ENCODE peak calls at places on chromosomes 7 and 10, in nine cellular contexts. T is T-helper 17 cell; I is non-pigmented ciliary epithelial cell; B is Panc1; D is stimulated activated CD4-positive, alpha-beta T cell treated with anti-CD3 and anti-CD28 coated beads, Interleukin-1b, Interleukin-23, amount 100 ng/mL, for 24 hours; F is renal cortical epithelial cell; S is ELR; K is prostate gland; M is HCEC 1CT. C is an unnamed sample.
A peak's percentile ranks its signal among the peaks of the same experiment; 100 is the strongest.

GRCh38 chr10:100364735-100365391 is 17.8 kb downstream of the SCD start:
- DNase-seq in K (peak; percentile 95), D (no peak), I (no peak), M (peak; percentile 85), F (peak; percentile 98), T (no peak), B (peak; percentile 92), S (peak; percentile 69), C (peak; percentile 93)

GRCh38 chr7:111409714-111410422 is 152.4 kb downstream of the IMMP2L start:
- DNase-seq in K (no peak), F (peak; percentile 18), B (no peak), S (no peak), D (no peak), M (no peak), I (peak; percentile 37), T (no peak), C (no peak)

GRCh38 chr7:29596593-29597178 is 33.1 kb downstream of the PRR15 start:
- DNase-seq in D (no peak), M (no peak), I (no peak), T (no peak), S (no peak), B (no peak), K (no peak), F (no peak), C (no peak)

GRCh38 chr7:54985405-54986360 is 33.1 kb upstream of the EGFR start:
- DNase-seq in F (peak; percentile 54), M (peak; percentile 92), D (no peak), B (peak; percentile 95), S (peak; percentile 98), K (no peak), I (peak; percentile 61), T (no peak), C (no peak)

GRCh38 chr7:14950013-14950412 is 47.5 kb upstream of the DGKB start:
- DNase-seq in M (peak; percentile 55), K (no peak), I (no peak), S (peak; percentile 85), T (no peak), B (no peak), F (no peak), D (no peak), C (no peak)

GRCh38 chr7:78151229-78151628 is 352.7 kb downstream of the PHTF2 start:
- DNase-seq in D (no peak), B (no peak), S (peak; percentile 14), F (peak; percentile 98), T (no peak), I (no peak), K (no peak), M (peak; percentile 64), C (no peak)

GRCh38 chr10:72062832-72063702 is 25.3 kb downstream of the SPOCK2 start:
- DNase-seq in T (no peak), I (no peak), B (no peak), F (no peak), M (no peak), D (no peak), K (no peak), S (no peak), C (no peak)

GRCh38 chr7:122802211-122802833 is 83.9 kb downstream of the CADPS2 start:
- DNase-seq in S (no peak), T (no peak), M (no peak), F (peak; percentile 26), K (peak; percentile 11), I (no peak), D (no peak), B (no peak), C (peak; percentile 64)

GRCh38 chr7:716212-716611 is 10.3 kb upstream of the DNAAF5 start:
- DNase-seq in F (no peak), I (no peak), D (no peak), S (no peak), M (no peak), T (no peak), K (no peak), B (no peak), C (peak; percentile 58)

GRCh38 chr10:74081192-74081803 is 69.3 kb downstream of the AP3M1 start:
- DNase-seq in B (peak; percentile 57), D (peak; percentile 20), I (no peak), S (peak; percentile 78), M (peak; percentile 65), K (peak; percentile 16), T (no peak), F (peak; percentile 54), C (no peak)

GRCh38 chr7:95323410-95324129 is 762 bp downstream of the PON1 start:
- DNase-seq in K (no peak), I (no peak), T (no peak), B (no peak), D (no peak), S (no peak), M (no peak), F (no peak), C (no peak)

GRCh38 chr10:112981553-112981952 is 31.5 kb downstream of the TCF7L2 start:
- DNase-seq in K (no peak), M (no peak), D (peak; percentile 32), F (no peak), S (peak; percentile 56), I (no peak), T (no peak), B (no peak), C (no peak)

GRCh38 chr10:109773288-109773687 is 150.0 kb downstream of the XPNPEP1 start:
- DNase-seq in B (no peak), M (no peak), K (no peak), S (no peak), I (no peak), F (no peak), D (no peak), T (no peak), C (no peak)

GRCh38 chr10:15420858-15421257 is 49.8 kb upstream of the FAM171A1 start:
- DNase-seq in I (no peak), D (no peak), T (no peak), K (no peak), M (no peak), S (no peak), B (no peak), F (no peak), C (no peak)

GRCh38 chr10:80444646-80445319 is 9.3 kb upstream of the TSPAN14 start:
- DNase-seq in F (peak; percentile 55), D (peak; percentile 48), S (peak; percentile 79), I (peak; percentile 41), B (peak; percentile 45), T (no peak), K (peak; percentile 56), M (peak; percentile 70), C (peak; percentile 85)

GRCh38 chr7:41881313-41882130 is 178.6 kb upstream of the INHBA start:
- DNase-seq in B (no peak), M (no peak), T (peak; percentile 39), I (no peak), K (no peak), S (no peak), F (no peak), D (peak; percentile 67), C (no peak)

GRCh38 chr10:29266641-29267040 is 22.2 kb upstream of the LYZL1 start:
- DNase-seq in D (no peak), B (no peak), F (no peak), T (no peak), S (no peak), K (no peak), M (no peak), I (no peak), C (no peak)

GRCh38 chr7:101519324-101520017 is 109.6 kb downstream of the MYL10 start:
- DNase-seq in K (no peak), F (no peak), M (peak; percentile 91), S (peak; percentile 77), I (no peak), B (no peak), T (no peak), D (no peak), C (no peak)

GRCh38 chr10:128268015-128268722 is 141.9 kb upstream of the MKI67 start:
- DNase-seq in I (no peak), B (no peak), K (peak; percentile 19), F (peak; percentile 3), M (no peak), D (no peak), T (no peak), S (peak; percentile 11), C (peak; percentile 83)

GRCh38 chr10:110495731-110496552 is 1.8 kb upstream of the DUSP5 start:
- DNase-seq in I (peak; percentile 79), M (peak; percentile 83), K (no peak), D (peak; percentile 64), F (peak; percentile 88), S (peak; percentile 91), B (peak; percentile 36), T (peak; percentile 36), C (peak; percentile 85)

GRCh38 chr10:110411047-110411410 is 86.7 kb upstream of the DUSP5 start:
- DNase-seq in B (no peak), I (no peak), S (peak; percentile 63), M (peak; percentile 55), D (no peak), K (no peak), F (peak; percentile 54), T (no peak), C (peak; percentile 48)

GRCh38 chr7:139591550-139592195 is 68.2 kb downstream of the CLEC2L start:
- DNase-seq in I (no peak), M (no peak), D (no peak), B (no peak), F (no peak), S (no peak), K (no peak), T (no peak), C (no peak)

GRCh38 chr10:12719365-12719764 is 282.1 kb downstream of the CCDC3 start:
- DNase-seq in M (peak; percentile 45), F (peak; percentile 35), K (no peak), B (no peak), S (no peak), D (no peak), I (no peak), T (no peak), C (no peak)

GRCh38 chr7:132065973-132066611 is 509.7 kb upstream of the PODXL start:
- DNase-seq in T (no peak), M (no peak), I (no peak), K (no peak), F (no peak), S (peak; percentile 8), B (no peak), D (no peak), C (no peak)

GRCh38 chr10:1163204-1163660 is 107.0 kb downstream of the WDR37 start:
- DNase-seq in K (no peak), B (no peak), S (no peak), F (no peak), D (no peak), M (no peak), T (no peak), I (no peak), C (peak; percentile 44)

GRCh38 chr7:117623606-117624005 is 143.8 kb downstream of the CFTR start:
- DNase-seq in F (no peak), T (no peak), B (no peak), D (no peak), M (no peak), I (no peak), S (no peak), K (no peak), C (no peak)

GRCh38 chr10:125264752-125265578 is 104.6 kb upstream of the CTBP2 start:
- DNase-seq in K (no peak), S (no peak), M (no peak), F (no peak), D (no peak), I (no peak), B (no peak), T (no peak), C (peak; percentile 82)